ENCODE peak calls at places on chromosomes 11 and 22, in four cellular contexts. One of them, this sample, is unnamed.

GRCh38 chr11:94960488-94960887 is 12.9 kb downstream of the CWC15 start:
- DNase-seq in fibroblast of the conjunctiva: no peak
- DNase-seq in BJ: no peak
- DNase-seq in GM13977: no peak
- DNase-seq in this sample: no peak

GRCh38 chr22:35074583-35074982 is 8.6 kb downstream of the ISX start:
- DNase-seq in fibroblast of the conjunctiva: no peak
- DNase-seq in BJ: no peak
- DNase-seq in GM13977: no peak
- DNase-seq in this sample: no peak

GRCh38 chr11:107018902-107019493 is 722 bp upstream of the GUCY1A2 start:
- DNase-seq in fibroblast of the conjunctiva: peak
- DNase-seq in BJ: no peak
- DNase-seq in GM13977: peak
- DNase-seq in this sample: no peak

GRCh38 chr11:70661763-70662501 is 263.6 kb downstream of the CTTN start:
- DNase-seq in fibroblast of the conjunctiva: no peak
- DNase-seq in BJ: no peak
- DNase-seq in GM13977: no peak
- DNase-seq in this sample: no peak

GRCh38 chr22:49281467-49282340 is 546.0 kb downstream of the BRD1 start:
- DNase-seq in fibroblast of the conjunctiva: no peak
- DNase-seq in BJ: no peak
- DNase-seq in GM13977: no peak
- DNase-seq in this sample: no peak

GRCh38 chr11:120882237-120882636 is 141.7 kb upstream of the TBCEL start:
- DNase-seq in fibroblast of the conjunctiva: no peak
- DNase-seq in BJ: no peak
- DNase-seq in GM13977: no peak
- DNase-seq in this sample: no peak

GRCh38 chr22:28019881-28020861 is 101.1 kb upstream of the PITPNB start:
- DNase-seq in fibroblast of the conjunctiva: peak
- DNase-seq in BJ: no peak
- DNase-seq in GM13977: peak
- DNase-seq in this sample: no peak

GRCh38 chr11:66336234-66337102 is at the start of gene RIN1:
- DNase-seq in fibroblast of the conjunctiva: peak
- DNase-seq in BJ: peak
- DNase-seq in GM13977: peak
- DNase-seq in this sample: peak

GRCh38 chr22:23237201-23237798 is 57.0 kb downstream of the BCR start:
- DNase-seq in fibroblast of the conjunctiva: no peak
- DNase-seq in BJ: no peak
- DNase-seq in GM13977: no peak
- DNase-seq in this sample: no peak

GRCh38 chr11:72579816-72580647 is 94.2 kb downstream of the PDE2A start:
- DNase-seq in fibroblast of the conjunctiva: no peak
- DNase-seq in BJ: no peak
- DNase-seq in GM13977: no peak
- DNase-seq in this sample: no peak

GRCh38 chr11:116167706-116168458 is 604.9 kb downstream of the BUD13 start:
- DNase-seq in fibroblast of the conjunctiva: no peak
- DNase-seq in BJ: no peak
- DNase-seq in GM13977: no peak
- DNase-seq in this sample: no peak

GRCh38 chr22:32684148-32684821 is 117.2 kb upstream of the TIMP3 start:
- DNase-seq in fibroblast of the conjunctiva: no peak
- DNase-seq in BJ: no peak
- DNase-seq in GM13977: no peak
- DNase-seq in this sample: no peak

This sample was measured in HFF-Myc.